ENCODE peak calls at places on chromosome 1, in seven cellular contexts. Y, A, Q, B, D, P and C are unnamed samples.

GRCh38 chr1:117093870-117094621 is 27.5 kb downstream of the TRIM45 start:
- DNase-seq in Y (no peak), A (peak), Q (no peak), B (peak), D (peak), P (no peak), C (peak)

GRCh38 chr1:228150458-228151169 is 884 bp downstream of the GJC2 start:
- DNase-seq in Y (no peak), A (no peak), Q (no peak), B (no peak), D (no peak), P (no peak), C (peak)

GRCh38 chr1:6025269-6026094 is 20.2 kb upstream of the KCNAB2 start:
- DNase-seq in Y (no peak), A (peak), Q (no peak), B (no peak), D (no peak), P (no peak), C (peak)

GRCh38 chr1:228944991-228945390 is 209.7 kb downstream of the RHOU start:
- DNase-seq in Y (no peak), A (no peak), Q (no peak), B (no peak), D (no peak), P (no peak), C (no peak)

GRCh38 chr1:236868625-236869467 is 73.8 kb downstream of the MTR start:
- DNase-seq in Y (no peak), A (peak), Q (peak), B (no peak), D (peak), P (peak), C (peak)

GRCh38 chr1:202563818-202564217 is 146.4 kb downstream of the SYT2 start:
- DNase-seq in Y (no peak), A (no peak), Q (no peak), B (no peak), D (no peak), P (no peak), C (no peak)

GRCh38 chr1:18681423-18681835 is 50.8 kb downstream of the PAX7 start:
- DNase-seq in Y (no peak), A (no peak), Q (no peak), B (no peak), D (peak), P (peak), C (peak)

GRCh38 chr1:246803891-246804290 is 79.7 kb downstream of the SCCPDH start:
- DNase-seq in Y (no peak), A (no peak), Q (no peak), B (no peak), D (no peak), P (no peak), C (no peak)

GRCh38 chr1:48552420-48552819 is 80.4 kb upstream of the SPATA6 start:
- DNase-seq in Y (no peak), A (no peak), Q (no peak), B (no peak), D (peak), P (peak), C (no peak)

GRCh38 chr1:38891753-38892152 is 10.4 kb upstream of the GJA9 start:
- DNase-seq in Y (no peak), A (no peak), Q (no peak), B (no peak), D (no peak), P (no peak), C (no peak)

GRCh38 chr1:113683384-113684152 is 75.7 kb downstream of the PHTF1 start:
- DNase-seq in Y (no peak), A (no peak), Q (no peak), B (no peak), D (no peak), P (no peak), C (no peak)

GRCh38 chr1:10107985-10108663 is 75.4 kb downstream of the UBE4B start:
- DNase-seq in Y (no peak), A (peak), Q (no peak), B (no peak), D (peak), P (no peak), C (peak)

GRCh38 chr1:74199504-74199903 is 1.5 kb downstream of the FPGT start:
- DNase-seq in Y (no peak), A (no peak), Q (no peak), B (no peak), D (no peak), P (no peak), C (no peak)

GRCh38 chr1:56844709-56845108 is 9.9 kb upstream of the C8A start:
- DNase-seq in Y (peak), A (no peak), Q (no peak), B (no peak), D (no peak), P (no peak), C (no peak)

GRCh38 chr1:40786171-40786994 is 2.8 kb downstream of the KCNQ4 start:
- DNase-seq in Y (no peak), A (no peak), Q (no peak), B (no peak), D (no peak), P (no peak), C (no peak)

GRCh38 chr1:172203135-172203823 is 217.2 kb upstream of the C1orf105 start:
- DNase-seq in Y (no peak), A (no peak), Q (no peak), B (no peak), D (no peak), P (no peak), C (peak)

GRCh38 chr1:198416276-198416675 is 124.2 kb downstream of the ATP6V1G3 start:
- DNase-seq in Y (no peak), A (no peak), Q (no peak), B (no peak), D (no peak), P (no peak), C (no peak)

GRCh38 chr1:211132681-211133392 is 1.1 kb downstream of the KCNH1 start:
- DNase-seq in Y (no peak), A (no peak), Q (no peak), B (no peak), D (no peak), P (no peak), C (no peak)

GRCh38 chr1:22969224-22969829 is 3.3 kb downstream of the LACTBL1 start:
- DNase-seq in Y (no peak), A (peak), Q (no peak), B (no peak), D (peak), P (peak), C (peak)

GRCh38 chr1:243731301-243731891 is 118.6 kb downstream of the AKT3 start:
- DNase-seq in Y (no peak), A (no peak), Q (no peak), B (no peak), D (peak), P (peak), C (peak)

GRCh38 chr1:155050560-155051341 is at the start of gene ADAM15:
- DNase-seq in Y (no peak), A (peak), Q (peak), B (peak), D (peak), P (peak), C (peak)

GRCh38 chr1:1929639-1930545 is 10.8 kb upstream of the TMEM52 start:
- DNase-seq in Y (no peak), A (no peak), Q (no peak), B (no peak), D (no peak), P (no peak), C (no peak)

GRCh38 chr1:207996632-207997031 is 85.7 kb upstream of the CD34 start:
- DNase-seq in Y (no peak), A (no peak), Q (no peak), B (no peak), D (no peak), P (no peak), C (no peak)

GRCh38 chr1:40385437-40386310 is 12.1 kb downstream of the SMAP2 start:
- DNase-seq in Y (no peak), A (no peak), Q (no peak), B (peak), D (no peak), P (no peak), C (peak)

GRCh38 chr1:101088431-101088830 is 62.8 kb upstream of the DPH5 start:
- DNase-seq in Y (no peak), A (no peak), Q (no peak), B (no peak), D (no peak), P (no peak), C (no peak)

GRCh38 chr1:983736-984475 is 2.0 kb upstream of the PERM1 start:
- DNase-seq in Y (no peak), A (no peak), Q (peak), B (no peak), D (no peak), P (no peak), C (no peak)

GRCh38 chr1:43306688-43307457 is 6.1 kb downstream of the TIE1 start:
- DNase-seq in Y (no peak), A (no peak), Q (no peak), B (no peak), D (no peak), P (peak), C (no peak)

GRCh38 chr1:236129315-236129714 is 13.0 kb upstream of the GPR137B start:
- DNase-seq in Y (no peak), A (no peak), Q (no peak), B (no peak), D (no peak), P (no peak), C (no peak)